ENCODE peak calls at places on chromosomes 4 and X, in eight cellular contexts. I is lower leg skin, R is uterus, Q is psoas muscle, Z is OCI-LY7, P is lower lobe of right lung, V is transverse colon, G is H1. E is an unnamed sample.

GRCh38 chrX:127085939-127086338 is 266.4 kb downstream of the PRR32 start:
- DNase-seq in R (no peak), G (no peak), Z (no peak), P (no peak), I (no peak), V (no peak), Q (no peak), E (no peak)

GRCh38 chr4:110231869-110232268 is 33.5 kb upstream of the ELOVL6 start:
- DNase-seq in V (no peak), I (no peak), Z (peak), R (no peak), G (no peak), Q (no peak), P (no peak), E (no peak)

GRCh38 chr4:144648042-144648441 is 2.1 kb downstream of the HHIP start:
- DNase-seq in V (no peak), Q (no peak), Z (no peak), G (no peak), P (no peak), R (no peak), I (no peak), E (no peak)

GRCh38 chr4:53905935-53906377 is 158.4 kb downstream of the CHIC2 start:
- DNase-seq in Q (peak), P (no peak), R (peak), Z (peak), V (peak), G (no peak), I (peak), E (no peak)

GRCh38 chr4:117429061-117429460 is 343.7 kb upstream of the TRAM1L1 start:
- DNase-seq in R (no peak), G (peak), Q (no peak), I (no peak), Z (no peak), V (no peak), P (no peak), E (no peak)

GRCh38 chr4:110543577-110543976 is 67.6 kb downstream of the ENPEP start:
- DNase-seq in R (no peak), V (no peak), G (no peak), P (no peak), Z (no peak), I (no peak), Q (no peak), E (no peak)

GRCh38 chrX:13647709-13648212 is 5.2 kb upstream of the TCEANC start:
- DNase-seq in V (peak), G (no peak), Q (peak), R (peak), Z (no peak), I (no peak), P (peak), E (no peak)

GRCh38 chr4:170090667-170091052 is 904 bp upstream of the AADAT start:
- DNase-seq in R (no peak), G (no peak), P (no peak), V (no peak), I (no peak), Z (no peak), Q (no peak), E (no peak)

GRCh38 chr4:83128235-83128929 is 13.9 kb upstream of the PLAC8 start:
- DNase-seq in G (no peak), Z (no peak), V (peak), R (no peak), I (no peak), Q (no peak), P (no peak), E (peak)

GRCh38 chrX:21374163-21374993 is at the start of gene CNKSR2:
- DNase-seq in V (peak), I (no peak), R (no peak), Q (peak), Z (no peak), P (peak), G (peak), E (no peak)

GRCh38 chr4:11424000-11424399 is 4.7 kb downstream of the HS3ST1 start:
- DNase-seq in V (no peak), G (no peak), P (no peak), R (no peak), Z (peak), I (no peak), Q (no peak), E (no peak)

GRCh38 chr4:70603856-70604255 is 11.8 kb downstream of the AMBN start:
- DNase-seq in I (no peak), R (no peak), V (no peak), G (no peak), P (no peak), Z (no peak), Q (no peak), E (peak)

GRCh38 chrX:152313529-152314302 is 137.4 kb downstream of the GABRA3 start:
- DNase-seq in G (no peak), R (no peak), Z (no peak), V (no peak), P (no peak), I (no peak), Q (no peak), E (no peak)

GRCh38 chrX:39152106-39152649 is 350.9 kb downstream of the MID1IP1 start:
- DNase-seq in P (peak), Q (no peak), R (no peak), V (peak), Z (peak), I (no peak), G (peak), E (no peak)

GRCh38 chrX:102808336-102808735 is 87.8 kb downstream of the GPRASP3 start:
- DNase-seq in V (no peak), P (no peak), R (no peak), G (no peak), Z (no peak), Q (no peak), I (no peak), E (no peak)

GRCh38 chr4:24988776-24989175 is 42.0 kb downstream of the LGI2 start:
- DNase-seq in I (no peak), G (peak), R (no peak), V (no peak), P (no peak), Z (no peak), Q (no peak), E (no peak)

GRCh38 chrX:79366888-79367749 is at the start of gene ITM2A:
- DNase-seq in G (peak), V (peak), R (peak), Q (peak), Z (no peak), P (peak), I (peak), E (no peak)

GRCh38 chr4:182189107-182189878 is 53.9 kb upstream of the TENM3 start:
- DNase-seq in R (peak), V (no peak), Z (no peak), P (no peak), I (no peak), G (no peak), Q (peak), E (peak)

GRCh38 chrX:37287741-37288424 is 61.3 kb upstream of the PRRG1 start:
- DNase-seq in Z (no peak), V (no peak), P (no peak), Q (no peak), G (no peak), I (no peak), R (no peak), E (no peak)

GRCh38 chr4:165516281-165516833 is 137.5 kb downstream of the CPE start:
- DNase-seq in G (no peak), R (no peak), Z (no peak), P (no peak), Q (no peak), V (no peak), I (no peak), E (no peak)

GRCh38 chrX:71181558-71181909 is 36.9 kb downstream of the NLGN3 start:
- DNase-seq in R (no peak), P (no peak), G (no peak), Z (peak), Q (no peak), V (peak), I (peak), E (no peak)

GRCh38 chrX:30949554-30949953 is 60.5 kb upstream of the TAB3 start:
- DNase-seq in R (no peak), P (no peak), I (no peak), Z (no peak), G (no peak), V (no peak), Q (no peak), E (no peak)

GRCh38 chrX:15564981-15565579 is 35.7 kb downstream of the ACE2 start:
- DNase-seq in G (peak), I (peak), Z (peak), R (peak), P (peak), Q (peak), V (peak), E (no peak)

GRCh38 chrX:150201841-150202240 is 161.3 kb upstream of the MAMLD1 start:
- DNase-seq in G (no peak), I (no peak), R (no peak), P (no peak), Z (no peak), V (no peak), Q (no peak), E (no peak)

GRCh38 chrX:76555816-76556215 is 128.3 kb downstream of the MAGEE1 start:
- DNase-seq in P (no peak), V (no peak), R (no peak), Q (no peak), I (no peak), G (peak), Z (peak), E (no peak)

GRCh38 chr4:571838-572572 is 4.1 kb downstream of the TMEM271 start:
- DNase-seq in R (no peak), G (no peak), V (no peak), Q (no peak), P (no peak), I (no peak), Z (no peak), E (no peak)

GRCh38 chr4:163693211-163693610 is 198.7 kb downstream of the TMA16 start:
- DNase-seq in Z (no peak), V (no peak), Q (no peak), R (no peak), G (no peak), P (no peak), I (no peak), E (no peak)

GRCh38 chr4:59240030-59240429 is 1960.1 kb upstream of the ADGRL3 start:
- DNase-seq in Z (no peak), P (no peak), I (no peak), V (no peak), Q (no peak), R (no peak), G (no peak), E (no peak)

GRCh38 chr4:180937083-180937482 is 1306.1 kb upstream of the TENM3 start:
- DNase-seq in V (no peak), R (no peak), Q (no peak), P (no peak), Z (no peak), G (no peak), I (no peak), E (no peak)

GRCh38 chrX:74784629-74785028 is 140.6 kb downstream of the NEXMIF start:
- DNase-seq in G (no peak), R (no peak), V (no peak), Q (no peak), Z (no peak), I (no peak), P (no peak), E (no peak)

GRCh38 chrX:136953867-136954787 is 73.6 kb upstream of the RBMX start:
- DNase-seq in R (peak), Q (peak), Z (peak), V (peak), I (peak), P (peak), G (peak), E (peak)

GRCh38 chrX:38236901-38237615 is 16.4 kb upstream of the SRPX start:
- DNase-seq in V (no peak), Z (no peak), Q (no peak), I (no peak), G (no peak), R (no peak), P (no peak), E (no peak)

GRCh38 chrX:43815209-43815608 is 67.0 kb downstream of the MAOB start:
- DNase-seq in I (no peak), G (no peak), P (no peak), R (no peak), V (no peak), Z (no peak), Q (no peak), E (no peak)

GRCh38 chr4:110840221-110840654 is 217.4 kb upstream of the PITX2 start:
- DNase-seq in Z (no peak), I (no peak), P (no peak), V (no peak), Q (no peak), R (no peak), G (no peak), E (no peak)

GRCh38 chr4:106287353-106287969 is 28.5 kb downstream of the TBCK start:
- DNase-seq in G (no peak), P (no peak), I (no peak), Q (no peak), V (no peak), R (no peak), Z (no peak), E (peak)

GRCh38 chrX:150768580-150769190 is 75.5 kb downstream of the MTMR1 start:
- DNase-seq in V (no peak), Q (no peak), I (no peak), R (no peak), G (no peak), Z (no peak), P (no peak), E (no peak)

GRCh38 chr4:107018336-107018735 is 17.8 kb downstream of the DKK2 start:
- DNase-seq in Z (no peak), R (no peak), P (no peak), G (no peak), Q (no peak), I (no peak), V (no peak), E (no peak)

DNA sequence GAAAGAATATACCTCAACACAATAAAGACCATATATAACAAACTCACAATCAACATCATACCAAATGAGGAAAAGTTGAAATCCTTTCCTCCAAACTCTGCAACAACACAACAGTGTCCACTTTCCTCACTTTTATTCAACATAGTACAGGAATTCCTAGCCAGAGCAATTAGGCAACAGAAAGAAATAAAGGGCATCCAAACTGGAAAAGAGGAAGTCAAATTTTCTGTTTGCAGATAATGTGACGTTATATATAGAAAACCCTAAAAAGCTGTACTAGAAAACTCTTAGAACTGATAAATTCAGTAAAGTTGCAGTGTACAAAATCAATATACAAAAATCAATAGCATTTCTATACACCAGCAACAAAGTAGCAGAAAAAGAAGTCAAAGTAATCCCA is 107.6 kb downstream of the SOWAHB start:
- DNase-seq in Z (no peak), P (no peak), R (no peak), Q (no peak), G (no peak), V (no peak), I (no peak), E (no peak)
- H3K4me3 ChIP-seq in Z (no peak), P (no peak), R (no peak), Q (no peak), G (no peak), V (no peak), I (no peak), E (no peak)

GRCh38 chr4:7876096-7876993 is 63.3 kb downstream of the AFAP1 start:
- DNase-seq in I (no peak), V (no peak), Z (no peak), R (peak), G (no peak), Q (no peak), P (no peak), E (no peak)
- TF ChIP-seq CTCF in I (no peak), V (no peak), Z (peak), R (peak), G (peak), Q (no peak), P (no peak), E (peak)

GRCh38 chr4:113052379-113052951 is 3.0 kb downstream of the ANK2 start:
- DNase-seq in Z (no peak), Q (no peak), P (no peak), I (no peak), V (no peak), R (no peak), G (no peak), E (peak)

GRCh38 chr4:113049421-113050355 is at the start of gene ANK2:
- DNase-seq in V (no peak), Z (no peak), G (peak), R (no peak), I (no peak), Q (no peak), P (no peak), E (no peak)

GRCh38 chr4:113050361-113050760 is 908 bp downstream of the ANK2 start:
- DNase-seq in I (no peak), V (no peak), G (no peak), P (no peak), Q (no peak), Z (no peak), R (no peak), E (no peak)

GRCh38 chr4:113051361-113051760 is 1.9 kb downstream of the ANK2 start:
- DNase-seq in I (no peak), G (no peak), Z (no peak), V (no peak), R (no peak), Q (no peak), P (no peak), E (no peak)

GRCh38 chr4:113050837-113051236 is 1.4 kb downstream of the ANK2 start:
- DNase-seq in G (no peak), I (no peak), R (no peak), V (no peak), P (no peak), Q (no peak), Z (no peak), E (no peak)
- H3K4me3 ChIP-seq in G (no peak), I (no peak), R (no peak), V (no peak), P (no peak), Q (no peak), Z (no peak), E (no peak)

DNA sequence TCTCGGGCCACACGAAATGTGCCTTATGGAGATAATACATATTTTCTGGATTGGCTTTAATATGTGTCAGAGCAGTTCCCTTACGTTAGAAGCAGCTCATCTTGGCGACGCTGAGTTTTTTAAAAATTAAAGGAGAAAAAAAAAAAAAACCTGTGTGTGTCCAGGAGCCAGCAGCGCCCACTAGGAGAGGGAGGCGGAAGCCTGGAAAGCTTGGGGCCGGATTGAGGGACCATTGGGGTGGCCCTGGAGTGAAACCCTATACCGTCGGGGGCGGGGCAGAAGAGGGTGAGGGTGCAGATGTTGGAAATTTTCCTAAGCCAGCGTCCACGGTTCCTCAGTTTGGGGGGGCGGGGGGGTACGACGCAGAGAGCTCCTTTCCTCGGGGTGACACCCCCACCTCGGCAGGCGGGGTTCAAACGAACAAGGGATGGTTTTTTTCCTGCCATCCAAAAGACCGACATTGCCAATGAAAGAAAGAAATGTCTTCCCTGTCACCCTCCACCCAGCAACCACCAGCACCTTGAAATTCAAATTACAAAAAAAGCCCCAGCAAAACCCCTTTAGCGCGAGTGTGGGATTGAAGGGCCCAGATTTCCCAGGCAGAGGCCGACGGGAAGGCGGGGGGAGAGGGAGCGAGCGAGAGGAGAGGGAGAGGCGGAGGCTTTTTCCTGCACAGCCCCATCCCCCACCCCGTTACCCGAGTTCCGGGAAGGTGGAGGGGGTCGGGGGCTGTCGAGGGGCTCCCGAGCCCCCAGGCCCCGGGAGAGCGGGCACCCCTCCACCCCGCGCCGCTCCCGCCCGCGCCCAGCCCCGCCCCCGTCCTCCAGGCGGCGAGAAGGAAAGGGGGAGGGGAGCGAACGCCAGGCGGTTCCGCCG is 868 bp downstream of the SMARCA1 start:
- DNase-seq in Q (peak), P (peak), I (peak), Z (no peak), G (peak), R (peak), V (peak), E (no peak)
- TF ChIP-seq CTCF in Q (no peak), P (no peak), I (no peak), Z (no peak), G (no peak), R (peak), V (no peak), E (peak)

GRCh38 chr4:37442062-37442323 is 197.4 kb downstream of the NWD2 start:
- DNase-seq in G (no peak), I (no peak), V (no peak), R (no peak), Z (no peak), Q (no peak), P (no peak), E (no peak)
- H3K4me3 ChIP-seq in G (no peak), I (no peak), V (no peak), R (no peak), Z (no peak), Q (no peak), P (no peak), E (no peak)

GRCh38 chrX:131789664-131790063 is 233.4 kb upstream of the STK26 start:
- DNase-seq in G (no peak), V (no peak), Q (no peak), I (no peak), P (no peak), Z (no peak), R (no peak), E (no peak)

GRCh38 chrX:131795442-131796229 is 227.5 kb upstream of the STK26 start:
- DNase-seq in V (peak), Q (no peak), G (no peak), P (no peak), R (no peak), I (no peak), Z (no peak), E (no peak)

GRCh38 chrX:131792789-131793462 is 230.2 kb upstream of the STK26 start:
- DNase-seq in I (no peak), Z (peak), G (no peak), R (peak), P (no peak), V (peak), Q (peak), E (no peak)

GRCh38 chrX:131791608-131792355 is 231.3 kb upstream of the STK26 start:
- DNase-seq in Z (no peak), P (no peak), V (no peak), R (no peak), G (no peak), Q (no peak), I (no peak), E (no peak)

DNA sequence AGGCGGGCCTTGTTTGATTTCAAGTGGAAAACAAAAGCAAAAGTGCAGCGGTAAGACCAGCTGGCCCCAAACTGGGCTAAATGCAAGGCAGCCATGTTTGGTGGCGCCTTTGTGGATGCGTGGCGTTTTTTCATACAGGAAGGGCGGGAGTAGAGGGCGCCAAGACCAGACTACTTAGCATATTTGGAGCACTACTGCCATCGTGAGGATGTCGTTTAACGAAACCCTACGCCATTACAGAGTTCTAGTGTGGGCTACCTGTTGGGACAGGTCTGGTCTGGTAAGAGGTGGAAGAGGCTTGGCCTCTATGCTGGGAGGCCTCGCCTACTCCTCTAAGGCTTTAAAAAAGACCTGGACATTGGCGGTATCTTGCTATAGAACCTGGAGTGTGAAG is 230.7 kb upstream of the STK26 start:
- DNase-seq in Z (no peak), R (peak), Q (peak), G (no peak), P (no peak), V (peak), I (no peak), E (no peak)
- TF ChIP-seq CTCF in Z (no peak), R (peak), Q (peak), G (no peak), P (no peak), V (no peak), I (no peak), E (no peak)

GRCh38 chr4:123510666-123511065 is 114.1 kb downstream of the SPRY1 start:
- DNase-seq in Q (no peak), R (no peak), I (no peak), G (no peak), Z (no peak), P (no peak), V (no peak), E (no peak)

GRCh38 chr4:123505077-123505456 is 108.5 kb downstream of the SPRY1 start:
- DNase-seq in V (no peak), G (no peak), Z (peak), I (no peak), Q (no peak), P (no peak), R (no peak), E (no peak)

GRCh38 chr4:123503698-123504389 is 107.2 kb downstream of the SPRY1 start:
- DNase-seq in Q (no peak), V (no peak), R (no peak), I (peak), P (no peak), G (no peak), Z (peak), E (no peak)

GRCh38 chr4:123505457-123506310 is 109.1 kb downstream of the SPRY1 start:
- DNase-seq in Q (peak), V (peak), Z (peak), P (peak), I (no peak), R (peak), G (peak), E (no peak)

GRCh38 chr4:123506311-123506685 is 109.7 kb downstream of the SPRY1 start:
- DNase-seq in Z (no peak), V (no peak), Q (no peak), R (no peak), P (no peak), G (peak), I (no peak), E (no peak)
- H3K4me3 ChIP-seq in Z (peak), V (no peak), Q (peak), R (peak), P (peak), G (peak), I (no peak), E (no peak)